ENCODE peak calls at places on chromosomes 1 and 21, in ten cellular contexts. W, M, Q, N, K, E, V, F, D and G are unnamed samples.

GRCh38 chr21:28521932-28522826 is 470.5 kb downstream of the LTN1 start:
- DNase-seq in W (no peak), M (no peak), Q (no peak), N (peak; percentile 54), K (no peak), E (peak; percentile 33), V (no peak), F (no peak), D (no peak), G (peak; percentile 20)

GRCh38 chr1:168468822-168469221 is 75.0 kb downstream of the XCL2 start:
- DNase-seq in W (no peak), M (no peak), Q (no peak), N (no peak), K (no peak), E (no peak), V (no peak), F (no peak), D (no peak), G (no peak)

GRCh38 chr21:28906236-28906635 is 86.4 kb downstream of the LTN1 start:
- DNase-seq in W (no peak), M (no peak), Q (no peak), N (no peak), K (no peak), E (no peak), V (no peak), F (no peak), D (no peak), G (no peak)

GRCh38 chr21:33901421-33902288 is 13.9 kb downstream of the ATP5PO start:
- DNase-seq in W (no peak), M (no peak), Q (no peak), N (peak; percentile 55), K (no peak), E (peak; percentile 74), V (no peak), F (peak; percentile 38), D (peak; percentile 38), G (no peak)

GRCh38 chr1:17265162-17265561 is 16.3 kb downstream of the PADI3 start:
- DNase-seq in W (no peak), M (no peak), Q (no peak), N (no peak), K (no peak), E (peak; percentile 48), V (no peak), F (no peak), D (no peak), G (no peak)

GRCh38 chr21:42315296-42315891 is at the start of gene TFF3:
- DNase-seq in W (peak; percentile 64), M (no peak), Q (no peak), N (peak; percentile 25), K (no peak), E (peak; percentile 46), V (no peak), F (no peak), D (no peak), G (no peak)

GRCh38 chr21:42585881-42586280 is 67.5 kb upstream of the PDE9A start:
- DNase-seq in W (no peak), M (no peak), Q (no peak), N (no peak), K (no peak), E (no peak), V (no peak), F (no peak), D (no peak), G (no peak)

GRCh38 chr1:37995773-37996379 is 6.1 kb upstream of the SF3A3 start:
- DNase-seq in W (peak; percentile 51), M (peak; percentile 61), Q (peak; percentile 76), N (no peak), K (peak; percentile 82), E (peak; percentile 72), V (peak; percentile 32), F (no peak), D (peak; percentile 78), G (no peak)

GRCh38 chr1:41950820-41951219 is 32.1 kb upstream of the HIVEP3 start:
- DNase-seq in W (no peak), M (no peak), Q (no peak), N (no peak), K (no peak), E (no peak), V (no peak), F (no peak), D (no peak), G (no peak)

DNA sequence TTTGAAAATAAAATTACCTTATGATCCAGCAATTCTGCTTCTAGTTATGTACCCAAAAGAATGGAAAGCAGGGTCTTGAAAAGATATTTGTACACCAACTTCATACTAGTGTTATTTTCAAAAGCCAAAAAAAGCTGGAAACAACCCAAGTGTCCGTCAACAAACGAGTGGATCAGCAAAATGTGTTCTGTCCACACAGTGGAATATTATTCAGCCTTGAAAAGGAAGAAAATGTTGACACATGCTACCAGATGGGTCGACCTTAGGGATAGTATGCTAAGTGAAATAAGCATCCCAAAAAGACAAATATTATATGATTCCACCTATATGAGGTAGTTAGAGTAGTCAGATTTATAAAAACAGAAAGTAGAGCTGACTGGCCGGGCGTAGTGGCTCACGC is 65.3 kb downstream of the KAZN start:
- DNase-seq in W (no peak), M (no peak), Q (no peak), N (no peak), K (no peak), E (no peak), V (no peak), F (no peak), D (no peak), G (no peak)
- H3K4me1 ChIP-seq in W (no peaks in the 10 kb centered on the region), M (peaks cover 3% of the 10 kb centered on the region), Q (peaks cover 4% of the 10 kb centered on the region), N (peaks cover 9% of the 10 kb centered on the region), K (no peaks in the 10 kb centered on the region), E (peaks cover 31% of the 10 kb centered on the region), V (peaks cover 6% of the 10 kb centered on the region), F (no peaks in the 10 kb centered on the region), D (no peaks in the 10 kb centered on the region), G (no peaks in the 10 kb centered on the region)

DNA sequence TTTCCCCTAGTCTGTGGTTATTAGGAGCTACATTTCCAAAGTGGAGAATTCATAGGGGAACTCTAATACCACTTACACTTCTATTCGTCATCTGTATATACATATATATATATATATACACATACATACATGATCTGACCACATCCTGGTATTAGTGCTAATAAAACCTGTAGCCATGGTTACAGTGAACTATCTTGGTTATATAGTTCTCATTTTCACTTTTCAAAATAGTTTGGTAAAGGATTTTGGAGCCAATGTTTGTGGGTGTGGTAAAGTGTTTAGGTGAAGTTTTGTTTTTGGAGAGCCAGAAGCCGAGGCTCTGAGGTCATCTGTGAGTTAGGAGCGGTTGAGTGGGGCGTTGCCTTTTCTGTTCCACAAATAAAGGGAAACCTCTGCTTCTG is 17.9 kb downstream of the KIAA0040 start:
- DNase-seq in W (no peak), M (no peak), Q (no peak), N (peak; percentile 84), K (no peak), E (no peak), V (no peak), F (no peak), D (no peak), G (no peak)
- H3K4me1 ChIP-seq in W (peaks cover 2% of the 10 kb centered on the region), M (peaks cover 4% of the 10 kb centered on the region), Q (peaks cover 37% of the 10 kb centered on the region), N (peaks cover 44% of the 10 kb centered on the region), K (peaks cover 48% of the 10 kb centered on the region), E (no peaks in the 10 kb centered on the region), V (peaks cover 25% of the 10 kb centered on the region), F (peaks cover 43% of the 10 kb centered on the region), D (no peaks in the 10 kb centered on the region), G (no peaks in the 10 kb centered on the region)

GRCh38 chr21:45982758-45983731 is 1.5 kb downstream of the COL6A1 start:
- DNase-seq in W (no peak), M (no peak), Q (peak; percentile 20), N (peak; percentile 19), K (peak; percentile 46), E (peak; percentile 37), V (no peak), F (no peak), D (peak; percentile 8), G (no peak)

GRCh38 chr21:45985471-45986315 is 4.1 kb downstream of the COL6A1 start:
- DNase-seq in W (no peak), M (no peak), Q (peak; percentile 14), N (no peak), K (peak; percentile 43), E (no peak), V (no peak), F (no peak), D (no peak), G (no peak)

GRCh38 chr21:45984584-45985095 is 3.1 kb downstream of the COL6A1 start:
- DNase-seq in W (no peak), M (no peak), Q (no peak), N (no peak), K (no peak), E (no peak), V (no peak), F (no peak), D (no peak), G (no peak)

GRCh38 chr21:45982256-45982757 is 737 bp downstream of the COL6A1 start:
- DNase-seq in W (no peak), M (no peak), Q (peak; percentile 36), N (peak; percentile 18), K (peak; percentile 42), E (peak; percentile 54), V (no peak), F (no peak), D (no peak), G (no peak)

DNA sequence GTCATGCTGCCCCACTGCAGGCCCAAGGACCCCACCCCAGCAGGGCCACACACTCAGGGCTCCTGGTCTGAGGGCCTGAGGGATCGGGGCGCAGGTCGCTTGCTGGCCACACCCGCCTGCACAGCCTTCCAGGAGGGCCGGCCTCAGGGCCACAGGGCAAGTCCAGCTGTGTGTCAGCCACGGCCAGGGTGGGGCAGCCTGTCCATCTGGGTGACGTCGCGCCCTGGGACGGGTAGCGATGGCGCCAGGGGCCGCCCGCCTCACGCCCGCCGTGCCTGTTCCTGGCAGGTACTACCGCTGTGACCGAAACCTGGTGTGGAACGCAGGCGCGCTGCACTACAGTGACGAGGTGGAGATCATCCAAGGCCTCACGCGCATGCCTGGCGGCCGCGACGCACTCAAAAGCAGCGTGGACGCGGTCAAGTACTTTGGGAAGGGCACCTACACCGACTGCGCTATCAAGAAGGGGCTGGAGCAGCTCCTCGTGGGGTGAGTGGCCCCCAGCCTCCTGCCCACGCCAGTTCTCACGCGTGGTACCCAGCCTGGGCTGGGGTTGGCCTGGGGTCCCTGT is 2.5 kb downstream of the COL6A1 start:
- DNase-seq in W (no peak), M (no peak), Q (peak; percentile 61), N (peak; percentile 65), K (peak; percentile 49), E (no peak), V (no peak), F (no peak), D (no peak), G (no peak)
- H3K4me1 ChIP-seq in W (peaks cover 26% of the 10 kb centered on the region), M (peaks cover 9% of the 10 kb centered on the region), Q (peaks cover 39% of the 10 kb centered on the region), N (peaks cover 34% of the 10 kb centered on the region), K (peaks cover 13% of the 10 kb centered on the region), E (no peaks in the 10 kb centered on the region), V (peaks cover 77% of the 10 kb centered on the region), F (peaks cover 3% of the 10 kb centered on the region), D (peaks cover 3% of the 10 kb centered on the region), G (peaks cover 5% of the 10 kb centered on the region)

DNA sequence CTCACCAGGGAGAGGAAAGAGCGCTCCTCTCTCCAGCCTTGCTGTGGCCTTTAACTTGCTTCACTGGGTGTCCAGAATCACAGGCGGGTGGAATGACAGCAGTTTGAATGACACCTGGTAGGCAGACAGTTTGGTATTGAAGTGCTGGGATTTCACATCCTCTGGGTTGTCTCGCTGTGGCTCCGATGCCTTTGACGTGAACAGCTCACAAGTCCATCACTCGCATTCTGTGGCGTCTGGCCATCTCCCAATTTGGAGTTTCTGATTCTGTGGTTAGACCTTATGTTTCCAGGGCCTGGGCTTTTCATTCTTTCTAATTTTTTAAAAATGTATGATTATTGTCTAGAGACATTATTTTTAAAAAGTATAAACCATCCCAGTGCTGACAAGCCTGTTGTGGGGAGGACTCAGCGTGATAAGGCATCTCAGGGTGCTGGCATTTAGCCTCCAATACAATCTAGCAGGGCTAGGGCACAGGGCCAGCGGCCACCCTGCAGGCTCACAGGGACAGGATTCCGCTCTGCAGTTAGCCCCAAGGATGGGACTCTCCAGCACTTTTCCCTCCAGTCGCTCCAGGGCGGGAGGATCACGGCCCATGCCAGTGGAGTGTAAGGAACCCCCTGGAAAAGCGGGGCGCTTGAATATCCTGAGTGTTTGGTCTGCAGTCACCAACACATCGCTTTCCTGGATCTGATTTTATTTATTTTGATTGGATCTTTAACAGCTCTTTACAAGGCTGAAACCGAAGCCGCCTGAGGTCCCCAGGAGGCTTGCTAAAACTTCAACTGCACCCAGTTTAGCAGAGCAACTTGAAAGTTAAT is 178.3 kb downstream of the TRABD2B start:
- DNase-seq in W (no peak), M (no peak), Q (no peak), N (no peak), K (no peak), E (no peak), V (no peak), F (no peak), D (no peak), G (no peak)
- H3K4me1 ChIP-seq in W (no peaks in the 10 kb centered on the region), M (peaks cover 11% of the 10 kb centered on the region), Q (peaks cover 24% of the 10 kb centered on the region), N (no peaks in the 10 kb centered on the region), K (no peaks in the 10 kb centered on the region), E (peaks cover 7% of the 10 kb centered on the region), V (peaks cover 48% of the 10 kb centered on the region), F (no peaks in the 10 kb centered on the region), D (no peaks in the 10 kb centered on the region), G (no peaks in the 10 kb centered on the region)